ENCODE peak calls at places on chromosomes 11 and 22, in five cellular contexts. N, X, S, R and O are unnamed samples.

GRCh38 chr22:48722661-48723060 is 1105.0 kb downstream of the BRD1 start:
- DNase-seq in X (no peak), R (no peak), S (no peak), N (no peak), O (no peak)

GRCh38 chr11:133285359-133285758 is 246.9 kb downstream of the OPCML start:
- DNase-seq in X (no peak), R (no peak), S (no peak), N (no peak), O (no peak)

GRCh38 chr11:75241906-75242644 is 1.5 kb downstream of the TPBGL start:
- DNase-seq in R (no peak), N (no peak), X (no peak), S (no peak), O (no peak)

GRCh38 chr11:47858169-47858543 is 10.0 kb upstream of the NUP160 start:
- DNase-seq in R (no peak), X (no peak), S (no peak), N (no peak), O (no peak)

GRCh38 chr22:48838376-48838775 is 989.3 kb downstream of the BRD1 start:
- DNase-seq in X (no peak), S (no peak), R (no peak), N (no peak), O (no peak)

GRCh38 chr22:25775501-25775900 is 33.5 kb downstream of the MYO18B start:
- DNase-seq in R (no peak), N (no peak), X (peak), S (no peak), O (no peak)

GRCh38 chr11:122045181-122045586 is 70.8 kb downstream of the BLID start:
- DNase-seq in X (no peak), N (no peak), S (no peak), R (no peak), O (no peak)

GRCh38 chr22:35037089-35037488 is 28.9 kb upstream of the ISX start:
- DNase-seq in R (no peak), N (no peak), X (peak), S (no peak), O (no peak)

GRCh38 chr11:69917529-69917928 is 98.3 kb upstream of the FGF3 start:
- DNase-seq in S (no peak), R (no peak), N (no peak), X (no peak), O (no peak)

GRCh38 chr22:48793949-48794348 is 1033.7 kb downstream of the BRD1 start:
- DNase-seq in X (no peak), R (no peak), N (no peak), S (no peak), O (no peak)

GRCh38 chr11:110028904-110029303 is 64.3 kb upstream of the ZC3H12C start:
- DNase-seq in N (no peak), R (no peak), X (no peak), S (no peak), O (no peak)

GRCh38 chr11:103035656-103036434 is 56.1 kb downstream of the DCUN1D5 start:
- DNase-seq in S (peak), R (peak), N (peak), X (peak), O (peak)

GRCh38 chr22:30490399-30490798 is 15.1 kb downstream of the SEC14L4 start:
- DNase-seq in S (no peak), N (no peak), R (no peak), X (no peak), O (no peak)

GRCh38 chr11:63710476-63711217 is 29.3 kb downstream of the RTN3 start:
- DNase-seq in S (no peak), N (no peak), R (no peak), X (no peak), O (no peak)

GRCh38 chr11:7281083-7281482 is 29.4 kb downstream of the SYT9 start:
- DNase-seq in X (no peak), S (no peak), N (no peak), R (no peak), O (no peak)